ENCODE peak calls at places on chromosomes 1 and 21, in six cellular contexts. V, D, H, T, G and O are unnamed samples.

GRCh38 chr1:20964540-20965484 is 177.7 kb upstream of the HP1BP3 start:
- DNase-seq in V (no peak), D (no peak), H (no peak), T (no peak), G (no peak), O (peak)

GRCh38 chr21:26887241-26887640 is 42.0 kb upstream of the ADAMTS1 start:
- DNase-seq in V (no peak), D (peak), H (no peak), T (no peak), G (no peak), O (no peak)

GRCh38 chr21:26800001-26800400 is 45.2 kb downstream of the ADAMTS1 start:
- DNase-seq in V (no peak), D (no peak), H (no peak), T (no peak), G (no peak), O (peak)

GRCh38 chr1:101240041-101240430 is 3.2 kb downstream of the S1PR1 start:
- DNase-seq in V (no peak), D (no peak), H (no peak), T (peak), G (no peak), O (no peak)

GRCh38 chr1:113027449-113027848 is 45.5 kb upstream of the LRIG2 start:
- DNase-seq in V (no peak), D (no peak), H (no peak), T (no peak), G (no peak), O (no peak)

GRCh38 chr1:39826583-39826982 is 37.9 kb upstream of the BMP8B start:
- DNase-seq in V (no peak), D (no peak), H (no peak), T (no peak), G (no peak), O (no peak)

GRCh38 chr1:55446351-55446750 is 231.2 kb upstream of the USP24 start:
- DNase-seq in V (no peak), D (no peak), H (no peak), T (no peak), G (no peak), O (no peak)

GRCh38 chr1:1781526-1781903 is 3.2 kb upstream of the NADK start:
- DNase-seq in V (no peak), D (no peak), H (peak), T (no peak), G (no peak), O (peak)

GRCh38 chr1:21552715-21553114 is 43.5 kb downstream of the ALPL start:
- DNase-seq in V (no peak), D (peak), H (no peak), T (no peak), G (no peak), O (peak)

GRCh38 chr1:33424610-33425009 is 6.3 kb downstream of the PHC2 start:
- DNase-seq in V (no peak), D (no peak), H (no peak), T (no peak), G (no peak), O (peak)

GRCh38 chr1:67748630-67749029 is 63.6 kb downstream of the GADD45A start:
- DNase-seq in V (no peak), D (peak), H (no peak), T (no peak), G (no peak), O (peak)

GRCh38 chr1:22763479-22764200 is 53.0 kb downstream of the EPHB2 start:
- DNase-seq in V (no peak), D (no peak), H (no peak), T (no peak), G (no peak), O (peak)

GRCh38 chr1:4549933-4550332 is 104.5 kb upstream of the AJAP1 start:
- DNase-seq in V (no peak), D (no peak), H (no peak), T (no peak), G (no peak), O (no peak)

GRCh38 chr1:214454619-214455396 is 96.6 kb downstream of the PTPN14 start:
- DNase-seq in V (no peak), D (peak), H (peak), T (no peak), G (no peak), O (peak)

GRCh38 chr1:93670141-93670540 is 11.5 kb downstream of the BCAR3 start:
- DNase-seq in V (no peak), D (peak), H (no peak), T (peak), G (no peak), O (peak)

GRCh38 chr1:39996396-39997004 is 41.6 kb downstream of the MFSD2A start:
- DNase-seq in V (no peak), D (no peak), H (no peak), T (no peak), G (no peak), O (no peak)

GRCh38 chr1:95084317-95085176 is 11.8 kb upstream of the ALG14 start:
- DNase-seq in V (no peak), D (peak), H (no peak), T (no peak), G (peak), O (peak)

GRCh38 chr1:221743416-221744208 is 1.7 kb upstream of the DUSP10 start:
- DNase-seq in V (no peak), D (no peak), H (no peak), T (no peak), G (no peak), O (peak)

GRCh38 chr21:29265690-29266479 is 32.8 kb upstream of the BACH1 start:
- DNase-seq in V (no peak), D (no peak), H (no peak), T (no peak), G (no peak), O (no peak)

GRCh38 chr1:86146566-86146965 is 10.0 kb downstream of the COL24A1 start:
- DNase-seq in V (no peak), D (no peak), H (no peak), T (no peak), G (no peak), O (no peak)

GRCh38 chr1:27607239-27607804 is 3.4 kb upstream of the AHDC1 start:
- DNase-seq in V (no peak), D (peak), H (no peak), T (no peak), G (no peak), O (peak)

GRCh38 chr1:158898722-158899121 is 32.6 kb upstream of the PYHIN1 start:
- DNase-seq in V (no peak), D (no peak), H (no peak), T (no peak), G (no peak), O (no peak)

GRCh38 chr1:227740401-227740960 is 5.2 kb downstream of the SNAP47 start:
- DNase-seq in V (no peak), D (no peak), H (no peak), T (no peak), G (no peak), O (no peak)

GRCh38 chr1:98794196-98794886 is 132.8 kb downstream of the SNX7 start:
- DNase-seq in V (no peak), D (peak), H (peak), T (peak), G (peak), O (peak)

GRCh38 chr1:107277022-107277421 is 136.2 kb downstream of the NTNG1 start:
- DNase-seq in V (no peak), D (peak), H (peak), T (no peak), G (no peak), O (peak)

GRCh38 chr1:34847094-34847493 is 12.5 kb downstream of the SMIM12 start:
- DNase-seq in V (no peak), D (no peak), H (no peak), T (no peak), G (no peak), O (no peak)

GRCh38 chr1:226672217-226672838 is 66.8 kb downstream of the ITPKB start:
- DNase-seq in V (no peak), D (no peak), H (no peak), T (no peak), G (no peak), O (no peak)
- TF ChIP-seq CTCF in V (no peak), D (no peak), H (no peak), T (no peak), G (no peak), O (no peak)

DNA sequence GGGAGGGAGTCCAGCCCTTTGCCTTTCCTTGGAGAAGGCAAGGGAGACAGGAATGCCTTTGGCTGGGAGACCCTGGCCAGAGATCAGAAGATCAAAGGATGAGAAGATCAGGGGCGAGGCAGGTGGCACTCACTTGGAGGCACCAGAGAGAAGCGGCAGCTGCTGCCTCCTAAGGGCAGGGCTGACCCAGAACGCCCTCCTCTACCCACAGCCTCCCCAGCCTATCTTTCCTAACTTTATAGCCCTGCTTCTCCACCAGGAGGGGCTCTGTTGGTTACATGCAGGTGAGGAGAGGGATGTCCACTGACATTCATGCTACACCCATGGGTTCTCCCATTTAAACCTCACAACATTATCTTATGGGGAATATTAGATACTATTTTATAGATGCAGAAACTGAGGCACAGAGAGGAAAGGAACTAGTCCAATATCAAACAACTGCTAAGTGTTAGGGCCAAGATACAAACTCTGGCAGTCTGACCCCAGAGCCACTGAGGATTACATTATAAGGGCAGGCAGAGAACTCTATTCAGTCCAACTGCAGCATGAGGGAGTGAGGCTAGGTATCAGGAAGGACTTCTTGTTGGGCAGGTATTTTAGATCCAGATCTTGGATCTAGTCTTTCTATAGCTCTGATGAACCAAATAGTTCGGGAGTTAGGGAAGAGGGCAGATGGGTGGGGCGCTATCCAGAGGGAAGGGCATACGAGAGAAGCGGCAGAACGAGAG is 19.9 kb downstream of the LGR6 start:
- DNase-seq in V (no peak), D (no peak), H (no peak), T (no peak), G (no peak), O (no peak)
- TF ChIP-seq CTCF in V (peak), D (peak), H (no peak), T (no peak), G (no peak), O (peak)

DNA sequence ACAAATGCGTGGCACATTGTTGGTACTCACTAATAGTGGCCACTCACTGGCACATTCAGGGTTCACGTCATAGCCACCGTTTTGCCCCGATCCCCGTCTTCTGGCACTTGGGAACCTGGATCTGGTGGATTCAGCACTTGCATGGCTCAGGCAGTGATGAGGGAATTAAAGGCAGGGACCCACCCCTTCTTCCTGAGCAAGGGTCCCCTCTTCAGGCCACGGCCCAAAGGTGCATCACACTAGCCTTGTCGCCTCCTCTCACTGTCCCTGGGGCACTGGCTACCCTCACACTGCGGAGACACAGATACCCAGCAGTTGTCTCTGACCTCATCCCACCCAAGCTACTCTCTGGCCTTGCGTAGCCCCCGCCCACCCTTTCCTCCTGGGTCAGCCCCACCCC is 19.9 kb upstream of the LDLRAP1 start:
- DNase-seq in V (no peak), D (peak), H (no peak), T (no peak), G (no peak), O (peak)
- TF ChIP-seq CTCF in V (no peak), D (peak), H (no peak), T (no peak), G (no peak), O (peak)

GRCh38 chr1:177925006-177925405 is 44.9 kb downstream of the SEC16B start:
- DNase-seq in V (no peak), D (no peak), H (no peak), T (no peak), G (no peak), O (peak)
- TF ChIP-seq CTCF in V (no peak), D (no peak), H (no peak), T (no peak), G (no peak), O (no peak)

GRCh38 chr21:45186709-45187108 is 101.0 kb downstream of the POFUT2 start:
- DNase-seq in V (no peak), D (no peak), H (no peak), T (no peak), G (no peak), O (no peak)

GRCh38 chr21:45187646-45188045 is 100.0 kb downstream of the POFUT2 start:
- DNase-seq in V (no peak), D (peak), H (no peak), T (no peak), G (no peak), O (no peak)

GRCh38 chr21:45190013-45190412 is 97.7 kb downstream of the POFUT2 start:
- DNase-seq in V (no peak), D (no peak), H (no peak), T (no peak), G (no peak), O (no peak)

DNA sequence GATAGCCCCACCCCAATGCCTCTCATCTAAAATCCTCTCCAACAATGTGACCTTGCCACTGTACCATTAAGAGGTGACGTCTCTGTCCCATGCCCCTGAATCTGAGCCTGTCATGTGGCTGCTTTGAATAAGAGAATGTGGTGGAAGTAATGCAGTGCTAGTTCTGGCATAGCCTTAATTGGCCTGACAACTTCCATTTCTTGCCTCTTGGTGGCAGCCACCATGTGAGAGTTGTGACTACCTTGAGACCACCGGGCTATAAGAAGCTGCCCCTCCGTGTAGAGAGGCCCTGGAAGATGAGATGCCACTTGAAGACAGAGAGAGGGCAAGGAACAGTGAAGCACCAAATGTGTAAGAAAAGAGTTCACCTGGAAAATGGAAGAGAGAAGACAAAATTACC is 95.4 kb downstream of the POFUT2 start:
- DNase-seq in V (no peak), D (no peak), H (no peak), T (no peak), G (no peak), O (no peak)
- TF ChIP-seq CTCF in V (no peak), D (no peak), H (no peak), T (no peak), G (no peak), O (no peak)

GRCh38 chr21:43268804-43269186 is 100.0 kb downstream of the CRYAA start:
- DNase-seq in V (peak), D (no peak), H (no peak), T (no peak), G (no peak), O (no peak)
- TF ChIP-seq CTCF in V (no peak), D (no peak), H (no peak), T (no peak), G (no peak), O (no peak)

DNA sequence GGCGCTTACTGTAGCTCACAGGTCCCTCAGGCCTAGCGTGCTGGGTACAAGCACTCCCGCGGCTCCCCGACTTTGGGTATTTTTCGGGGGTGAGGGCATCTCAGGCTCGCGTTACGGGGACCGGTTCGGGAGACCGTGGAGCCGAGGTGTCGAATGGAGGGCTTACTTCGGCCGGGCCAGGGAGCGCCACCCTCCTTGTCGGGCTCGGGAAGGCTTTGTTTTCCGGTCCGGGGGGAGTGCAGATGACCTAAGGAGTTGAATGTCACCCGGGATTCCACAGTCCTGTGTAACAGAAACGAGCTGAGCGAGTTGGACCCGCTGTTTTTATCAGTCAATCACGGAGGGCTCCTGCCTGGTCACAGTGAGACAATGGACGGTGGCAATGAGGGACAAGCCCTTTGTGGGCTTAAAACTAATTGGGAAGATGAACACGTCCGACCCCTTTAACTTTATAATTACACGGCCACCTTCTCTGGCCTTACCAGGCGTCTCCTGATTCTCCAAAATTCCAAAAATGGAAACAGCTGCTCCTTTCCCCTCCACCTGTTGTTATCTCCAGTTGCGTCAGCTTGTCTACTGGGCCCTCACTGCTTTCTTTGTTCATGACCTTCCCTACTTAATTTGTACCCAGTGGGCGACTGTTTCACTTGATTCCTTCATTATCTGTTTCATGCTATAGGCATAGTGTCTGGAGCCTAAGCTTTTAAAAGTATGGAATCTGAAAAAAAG is 912 bp upstream of the TRIM45 start:
- DNase-seq in V (no peak), D (no peak), H (no peak), T (no peak), G (no peak), O (no peak)
- TF ChIP-seq CTCF in V (peak), D (no peak), H (no peak), T (no peak), G (peak), O (no peak)

GRCh38 chr1:151175910-151176309 is at the start of gene TMOD4:
- DNase-seq in V (no peak), D (peak), H (no peak), T (no peak), G (no peak), O (peak)
- TF ChIP-seq CTCF in V (peak), D (peak), H (no peak), T (no peak), G (peak), O (peak)

GRCh38 chr1:184330884-184331283 is 55.9 kb upstream of the C1orf21 start:
- DNase-seq in V (no peak), D (no peak), H (no peak), T (no peak), G (no peak), O (no peak)
- TF ChIP-seq CTCF in V (no peak), D (no peak), H (no peak), T (no peak), G (no peak), O (no peak)

GRCh38 chr1:115183158-115183557 is 93.9 kb upstream of the TSPAN2 start:
- DNase-seq in V (no peak), D (no peak), H (no peak), T (no peak), G (no peak), O (no peak)

GRCh38 chr1:115184951-115185331 is 95.6 kb upstream of the TSPAN2 start:
- DNase-seq in V (no peak), D (no peak), H (no peak), T (no peak), G (no peak), O (peak)

GRCh38 chr1:115185351-115185750 is 96.0 kb upstream of the TSPAN2 start:
- DNase-seq in V (no peak), D (no peak), H (no peak), T (no peak), G (no peak), O (no peak)

GRCh38 chr1:115183711-115184259 is 94.5 kb upstream of the TSPAN2 start:
- DNase-seq in V (no peak), D (no peak), H (no peak), T (no peak), G (no peak), O (no peak)

GRCh38 chr1:115184260-115184950 is 95.1 kb upstream of the TSPAN2 start:
- DNase-seq in V (no peak), D (no peak), H (no peak), T (no peak), G (no peak), O (no peak)
- TF ChIP-seq CTCF in V (no peak), D (no peak), H (no peak), T (no peak), G (no peak), O (no peak)